ENCODE peak calls at places on chromosome 4, in four cellular contexts. C, Y, Z and O are unnamed samples.
A peak's percentile ranks its signal among the peaks of the same experiment; 100 is the strongest.

GRCh38 chr4:153950100-153950979 is 161.5 kb upstream of the SFRP2 start:
- DNase-seq in Y (no peak), C (no peak), Z (no peak), O (no peak)

GRCh38 chr4:96293806-96294205 is 453.9 kb downstream of the PDHA2 start:
- DNase-seq in Z (no peak), Y (no peak), C (no peak), O (no peak)

GRCh38 chr4:183355405-183355804 is 33.2 kb upstream of the CLDN24 start:
- DNase-seq in Z (no peak), C (no peak), Y (no peak), O (no peak)

GRCh38 chr4:148004228-148004813 is 272.4 kb downstream of the ARHGAP10 start:
- DNase-seq in Y (peak; percentile 57), C (peak; percentile 31), Z (no peak), O (no peak)

GRCh38 chr4:123390846-123391456 is 5.6 kb upstream of the SPRY1 start:
- DNase-seq in Z (no peak), C (no peak), Y (no peak), O (no peak)

GRCh38 chr4:1061372-1061700 is 49.9 kb downstream of the FGFRL1 start:
- DNase-seq in Z (no peak), Y (no peak), C (no peak), O (no peak)

GRCh38 chr4:152310223-152310622 is 225.7 kb downstream of the FBXW7 start:
- DNase-seq in Z (no peak), C (no peak), Y (no peak), O (no peak)

GRCh38 chr4:125062079-125062478 is 252.7 kb upstream of the FAT4 start:
- DNase-seq in Y (no peak), C (no peak), Z (no peak), O (no peak)

GRCh38 chr4:46975841-46976551 is 17.4 kb downstream of the GABRA4 start:
- DNase-seq in Z (no peak), Y (no peak), C (no peak), O (no peak)

GRCh38 chr4:121686265-121686664 is 10.5 kb downstream of the ANXA5 start:
- DNase-seq in Z (no peak), Y (no peak), C (no peak), O (no peak)

GRCh38 chr4:17265139-17265538 is 246.8 kb downstream of the QDPR start:
- DNase-seq in C (no peak), Z (no peak), Y (no peak), O (no peak)

GRCh38 chr4:99076292-99076976 is 12.2 kb downstream of the ADH5 start:
- DNase-seq in C (no peak), Y (no peak), Z (no peak), O (no peak)

GRCh38 chr4:112704322-112704721 is 67.4 kb downstream of the LARP7 start:
- DNase-seq in C (no peak), Z (no peak), Y (no peak), O (no peak)

GRCh38 chr4:67922697-67923096 is 38.9 kb upstream of the TMPRSS11D start:
- DNase-seq in Z (no peak), C (no peak), Y (peak; percentile 42), O (no peak)

GRCh38 chr4:67375291-67375690 is 170.0 kb downstream of the CENPC start:
- DNase-seq in Y (no peak), Z (no peak), C (no peak), O (no peak)

GRCh38 chr4:138341739-138342415 is 99.7 kb upstream of the SLC7A11 start:
- DNase-seq in Y (no peak), Z (no peak), C (no peak), O (no peak)

GRCh38 chr4:89000844-89001360 is 56.1 kb downstream of the FAM13A start:
- DNase-seq in Y (no peak), Z (no peak), C (no peak), O (no peak)

GRCh38 chr4:152536545-152537182 is 772 bp upstream of the FBXW7 start:
- DNase-seq in C (no peak), Z (peak; percentile 83), Y (no peak), O (peak; percentile 73)

GRCh38 chr4:128177376-128177959 is 110.1 kb downstream of the PGRMC2 start:
- DNase-seq in Z (no peak), Y (no peak), C (no peak), O (no peak)

GRCh38 chr4:56859841-56860240 is 38.3 kb upstream of the SPINK2 start:
- DNase-seq in Z (no peak), C (no peak), Y (no peak), O (no peak)

GRCh38 chr4:146159384-146160058 is 16.0 kb upstream of the LSM6 start:
- DNase-seq in Z (no peak), Y (no peak), C (no peak), O (no peak)

GRCh38 chr4:152778656-152779512 is 646 bp downstream of the TIGD4 start:
- DNase-seq in C (peak; percentile 2), Z (peak; percentile 57), Y (peak; percentile 23), O (no peak)

GRCh38 chr4:76088719-76089118 is 14.2 kb downstream of the ART3 start:
- DNase-seq in Z (no peak), Y (no peak), C (no peak), O (no peak)

GRCh38 chr4:113921089-113921842 is 58.2 kb downstream of the ARSJ start:
- DNase-seq in C (no peak), Y (no peak), Z (no peak), O (no peak)

GRCh38 chr4:20773144-20773997 is 73.1 kb downstream of the PACRGL start:
- DNase-seq in Z (no peak), C (no peak), Y (no peak), O (no peak)

GRCh38 chr4:74105656-74106275 is 6.8 kb upstream of the CXCL2 start:
- DNase-seq in Y (peak; percentile 58), C (no peak), Z (no peak), O (no peak)
- H3K27ac ChIP-seq in Y (peak overlapping the region; percentile 66), C (peak overlapping the region; percentile 71), Z (no peak overlapping the region), O (peak overlapping the region; percentile 47)

DNA sequence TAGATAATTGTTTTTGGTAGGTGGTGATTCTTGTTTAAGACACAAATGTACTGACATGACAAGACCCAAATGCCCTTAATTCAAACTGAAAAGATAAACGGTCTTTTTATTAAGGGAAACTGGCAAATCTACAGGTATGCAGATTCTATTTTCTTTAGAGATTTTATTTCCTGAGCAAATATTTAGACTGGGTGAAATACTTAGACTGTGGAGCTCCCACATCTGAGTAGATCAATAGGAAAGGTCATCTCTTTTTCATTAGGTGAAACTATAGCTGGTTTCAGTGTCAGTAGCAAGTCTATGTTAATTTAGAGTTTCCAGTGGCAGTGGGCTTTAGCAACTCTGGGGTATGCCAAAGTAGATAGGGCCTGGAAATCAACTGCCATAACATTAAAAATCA is 446.7 kb downstream of the FSTL5 start:
- DNase-seq in Y (no peak), C (no peak), Z (no peak), O (no peak)
- H3K27ac ChIP-seq in Y (no peak overlapping the region), C (no peak overlapping the region), Z (no peak overlapping the region), O (no peak overlapping the region)

DNA sequence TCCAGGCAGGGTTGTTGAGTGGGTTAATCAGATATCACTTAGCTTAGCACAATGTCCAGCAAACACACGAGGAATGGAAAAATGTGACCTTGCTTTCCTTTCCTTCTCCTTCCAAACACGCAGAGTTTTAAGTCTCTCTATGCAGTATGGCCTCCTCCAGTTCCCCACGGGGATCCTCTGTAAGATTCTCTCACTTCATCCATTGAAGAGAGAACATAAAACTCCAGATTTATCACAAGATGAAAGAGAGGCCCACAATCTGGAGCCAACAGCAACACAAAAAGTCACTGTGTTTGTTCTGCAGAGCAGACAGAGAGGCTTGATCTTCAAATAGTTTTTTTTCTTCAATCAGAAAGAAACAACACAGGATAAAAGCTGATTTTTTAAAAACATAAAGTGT is 336.8 kb upstream of the CLNK start:
- DNase-seq in C (no peak), Z (no peak), Y (no peak), O (no peak)
- H3K27ac ChIP-seq in C (no peak overlapping the region), Z (no peak overlapping the region), Y (no peak overlapping the region), O (no peak overlapping the region)

GRCh38 chr4:159256037-159256436 is 153.2 kb downstream of the RAPGEF2 start:
- DNase-seq in Y (no peak), Z (no peak), C (no peak), O (no peak)

GRCh38 chr4:159258889-159259560 is 156.1 kb downstream of the RAPGEF2 start:
- DNase-seq in Z (no peak), Y (no peak), C (no peak), O (no peak)
- H3K27ac ChIP-seq in Z (no peak overlapping the region), Y (peak overlapping the region; percentile 3), C (no peak overlapping the region), O (no peak overlapping the region)

DNA sequence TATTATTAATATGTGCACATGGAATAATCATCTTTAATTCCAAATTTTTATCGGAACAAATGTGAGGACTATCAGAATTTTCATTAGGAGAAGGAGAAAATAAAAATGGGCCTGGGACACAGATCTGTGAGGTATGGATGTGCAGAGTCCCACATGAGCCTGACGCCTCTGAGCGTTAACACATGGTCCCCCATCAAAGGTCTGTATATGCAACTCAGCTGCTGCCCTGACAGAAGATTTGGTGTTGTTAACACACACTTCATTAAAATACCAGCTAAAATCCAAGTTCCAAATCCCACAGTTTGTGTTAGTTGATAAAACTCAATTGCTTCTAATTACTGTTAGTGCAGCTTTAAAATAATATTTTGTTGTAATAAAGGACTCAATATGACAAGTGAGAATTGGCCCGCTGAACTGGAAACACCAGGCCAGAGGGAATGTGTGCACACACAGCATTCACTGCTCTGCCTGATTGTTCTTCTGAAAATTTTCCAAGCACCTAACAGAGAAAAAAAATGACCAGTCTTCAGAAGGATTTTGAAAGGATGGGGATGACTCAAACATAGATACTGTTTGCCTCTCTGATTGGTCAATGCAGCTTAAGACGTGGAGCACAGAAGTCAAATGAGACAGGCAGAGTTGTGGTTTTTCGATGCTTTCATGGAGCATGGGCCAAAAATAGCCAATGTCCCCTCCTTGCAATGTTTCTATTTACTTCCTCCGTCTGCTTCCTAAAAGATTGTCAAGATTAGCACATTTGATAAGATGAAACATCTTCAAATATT is 266.6 kb downstream of the NKX6-1 start:
- DNase-seq in C (no peak), Y (no peak), Z (no peak), O (no peak)
- H3K27ac ChIP-seq in C (no peak overlapping the region), Y (no peak overlapping the region), Z (no peak overlapping the region), O (no peak overlapping the region)